ENCODE peak calls at places on chromosome 16, in nine cellular contexts. J, L, K, E, I, U, F, X and B are unnamed samples.

GRCh38 chr16:81823111-81823510 is 44.0 kb downstream of the PLCG2 start:
- DNase-seq in J (no peak), L (peak; percentile 39), K (peak; percentile 28), E (no peak), I (no peak), U (no peak), F (no peak), X (no peak), B (no peak)

GRCh38 chr16:27642753-27643152 is 92.8 kb downstream of the KATNIP start:
- DNase-seq in J (no peak), L (no peak), K (no peak), E (no peak), I (no peak), U (peak; percentile 21), F (peak; percentile 7), X (no peak), B (no peak)

GRCh38 chr16:89087922-89088321 is 5.7 kb upstream of the ACSF3 start:
- DNase-seq in J (no peak), L (no peak), K (no peak), E (no peak), I (no peak), U (no peak), F (no peak), X (no peak), B (no peak)

GRCh38 chr16:62794724-62795123 is 758.5 kb upstream of the CDH8 start:
- DNase-seq in J (no peak), L (no peak), K (no peak), E (no peak), I (no peak), U (no peak), F (no peak), X (no peak), B (no peak)

GRCh38 chr16:1775006-1775845 is 2.3 kb upstream of the MRPS34 start:
- DNase-seq in J (no peak), L (no peak), K (no peak), E (no peak), I (no peak), U (no peak), F (no peak), X (no peak), B (no peak)

GRCh38 chr16:58028168-58028455 is 2.6 kb downstream of the MMP15 start:
- DNase-seq in J (no peak), L (no peak), K (no peak), E (no peak), I (no peak), U (no peak), F (no peak), X (no peak), B (no peak)

GRCh38 chr16:80569440-80570105 is 28.8 kb downstream of the DYNLRB2 start:
- DNase-seq in J (no peak), L (no peak), K (no peak), E (no peak), I (no peak), U (peak; percentile 46), F (no peak), X (no peak), B (no peak)

GRCh38 chr16:55661842-55662479 is 6.2 kb downstream of the SLC6A2 start:
- DNase-seq in J (no peak), L (no peak), K (no peak), E (no peak), I (no peak), U (no peak), F (no peak), X (no peak), B (no peak)

GRCh38 chr16:28623172-28623711 is 13.4 kb upstream of the SULT1A1 start:
- DNase-seq in J (no peak), L (peak; percentile 77), K (peak; percentile 80), E (peak; percentile 87), I (no peak), U (no peak), F (peak; percentile 43), X (peak; percentile 88), B (no peak)

GRCh38 chr16:69823831-69824563 is 61.9 kb downstream of the WWP2 start:
- DNase-seq in J (no peak), L (peak; percentile 69), K (no peak), E (peak; percentile 70), I (peak; percentile 45), U (no peak), F (no peak), X (peak; percentile 62), B (no peak)

GRCh38 chr16:27883576-27883975 is 179.9 kb downstream of the GSG1L start:
- DNase-seq in J (no peak), L (no peak), K (no peak), E (no peak), I (no peak), U (no peak), F (no peak), X (no peak), B (no peak)

GRCh38 chr16:1300664-1301476 is 8.6 kb upstream of the UBE2I start:
- DNase-seq in J (no peak), L (peak; percentile 80), K (peak; percentile 82), E (peak; percentile 94), I (no peak), U (peak; percentile 22), F (no peak), X (peak; percentile 90), B (peak; percentile 48)

GRCh38 chr16:2224183-2224486 is 744 bp downstream of the E4F1 start:
- DNase-seq in J (no peak), L (no peak), K (no peak), E (no peak), I (no peak), U (peak; percentile 42), F (no peak), X (no peak), B (no peak)

GRCh38 chr16:84040823-84041391 is 1.7 kb downstream of the SLC38A8 start:
- DNase-seq in J (no peak), L (no peak), K (no peak), E (no peak), I (no peak), U (peak; percentile 41), F (no peak), X (no peak), B (no peak)

GRCh38 chr16:73025506-73026131 is 22.3 kb downstream of the ZFHX3 start:
- DNase-seq in J (no peak), L (no peak), K (no peak), E (no peak), I (no peak), U (no peak), F (no peak), X (no peak), B (no peak)

GRCh38 chr16:52050418-52050817 is 496.5 kb downstream of the TOX3 start:
- DNase-seq in J (no peak), L (no peak), K (no peak), E (no peak), I (no peak), U (peak; percentile 24), F (no peak), X (no peak), B (no peak)

GRCh38 chr16:73058221-73058615 is 10.3 kb upstream of the ZFHX3 start:
- DNase-seq in J (no peak), L (peak; percentile 62), K (no peak), E (no peak), I (no peak), U (no peak), F (no peak), X (peak; percentile 86), B (no peak)

GRCh38 chr16:57023541-57024249 is 34.3 kb downstream of the NLRC5 start:
- DNase-seq in J (no peak), L (no peak), K (no peak), E (no peak), I (no peak), U (no peak), F (no peak), X (no peak), B (no peak)

DNA sequence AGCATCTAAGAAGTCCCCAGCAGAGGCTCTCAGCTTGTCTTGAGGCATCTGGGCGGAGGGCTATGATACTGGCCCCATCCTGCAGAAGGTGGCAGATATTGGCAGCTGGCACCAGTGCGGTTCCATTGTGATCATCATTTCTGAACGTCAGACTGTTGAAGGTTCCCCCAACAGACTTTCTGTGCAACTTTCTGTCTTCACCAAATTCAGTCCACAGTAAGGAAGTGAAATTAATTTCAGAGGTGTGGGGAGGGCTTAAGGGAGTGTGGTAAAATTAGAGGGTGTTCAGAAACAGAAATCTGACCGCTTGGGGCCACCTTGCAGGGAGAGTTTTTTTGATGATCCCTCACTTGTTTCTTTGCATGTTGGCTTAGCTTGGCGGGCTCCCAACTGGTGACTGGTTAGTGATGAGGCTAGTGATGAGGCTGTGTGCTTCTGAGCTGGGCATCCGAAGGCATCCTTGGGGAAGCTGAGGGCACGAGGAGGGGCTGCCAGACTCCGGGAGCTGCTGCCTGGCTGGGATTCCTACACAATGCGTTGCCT is at the start of gene CIITA:
- DNase-seq in J (peak; percentile 17), L (peak; percentile 89), K (peak; percentile 51), E (peak; percentile 76), I (peak; percentile 55), U (peak; percentile 86), F (peak; percentile 81), X (peak; percentile 87), B (no peak)
- H3K4me1 ChIP-seq in J (no peaks in the 10 kb centered on the region), L (peaks cover 37% of the 10 kb centered on the region), K (peaks cover 10% of the 10 kb centered on the region), E (peaks cover 3% of the 10 kb centered on the region), I (no peaks in the 10 kb centered on the region), U (no peaks in the 10 kb centered on the region), F (peaks cover 11% of the 10 kb centered on the region), X (peaks cover 26% of the 10 kb centered on the region), B (no peaks in the 10 kb centered on the region)

GRCh38 chr16:30378236-30379164 is 3.9 kb downstream of the SEPTIN1 start:
- DNase-seq in J (no peak), L (peak; percentile 99), K (peak; percentile 99), E (peak; percentile 100), I (peak; percentile 99), U (peak; percentile 94), F (peak; percentile 92), X (peak; percentile 100), B (peak; percentile 99)
- TF ChIP-seq CTCF in J (no peak), L (no peak), K (no peak), E (no peak), I (no peak), U (peak; percentile 35), F (peak; percentile 16), X (no peak), B (peak; percentile 32)

GRCh38 chr16:10883004-10883403 is 6.0 kb downstream of the CIITA start:
- DNase-seq in J (no peak), L (peak; percentile 68), K (no peak), E (no peak), I (no peak), U (no peak), F (no peak), X (peak; percentile 68), B (no peak)
- H3K4me1 ChIP-seq in J (no peaks in the 10 kb centered on the region), L (peaks cover 25% of the 10 kb centered on the region), K (peaks cover 5% of the 10 kb centered on the region), E (no peaks in the 10 kb centered on the region), I (no peaks in the 10 kb centered on the region), U (no peaks in the 10 kb centered on the region), F (no peaks in the 10 kb centered on the region), X (peaks cover 58% of the 10 kb centered on the region), B (no peaks in the 10 kb centered on the region)

DNA sequence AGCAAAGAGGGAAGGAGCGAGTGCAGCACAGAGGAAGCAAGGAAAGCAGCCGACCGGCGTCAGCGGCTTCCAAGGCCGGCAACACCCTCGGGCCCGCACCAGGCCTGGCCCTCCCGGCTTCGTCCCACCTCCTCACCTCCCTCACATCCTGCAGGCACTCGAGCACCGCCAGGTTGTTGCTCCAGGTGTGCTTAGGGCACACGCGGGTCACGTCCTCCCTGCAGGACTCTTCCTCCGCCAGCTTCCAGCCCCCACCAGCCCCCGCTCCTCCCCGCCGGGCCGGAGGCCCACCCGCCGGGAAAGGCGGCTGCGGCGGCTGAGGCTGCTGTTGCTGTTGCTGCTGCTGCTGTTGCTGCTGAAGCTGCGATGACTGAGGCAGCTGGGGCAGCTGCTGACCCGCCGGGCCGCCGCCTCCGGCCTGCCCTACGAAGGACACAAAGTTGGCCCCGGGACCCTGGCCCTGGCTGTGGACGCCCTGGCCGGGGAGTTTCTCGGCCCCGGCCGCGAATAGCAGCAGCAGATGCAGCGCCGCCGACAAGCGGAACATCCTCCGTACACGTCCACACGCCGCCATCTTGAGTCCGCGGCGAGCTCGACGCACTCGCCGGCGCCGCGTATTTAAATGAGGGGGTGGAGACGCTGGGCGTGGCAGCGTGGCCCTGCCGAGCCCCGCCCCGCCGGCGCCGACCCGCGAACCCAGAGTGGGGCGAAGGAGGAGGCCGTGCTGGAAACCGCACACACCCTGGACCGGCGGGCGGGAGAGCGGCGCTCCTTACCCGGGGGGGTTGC is at the start of gene GLG1:
- DNase-seq in J (no peak), L (peak; percentile 93), K (peak; percentile 95), E (peak; percentile 95), I (peak; percentile 86), U (peak; percentile 89), F (peak; percentile 65), X (peak; percentile 96), B (peak; percentile 90)
- TF ChIP-seq CTCF in J (no peak), L (no peak), K (no peak), E (no peak), I (no peak), U (no peak), F (no peak), X (no peak), B (no peak)